ENCODE peak calls at places on chromosomes 1 and 21, in nine cellular contexts. O is endodermal cell, D is uterus, N is fibroblast of lung, L is cardiac muscle cell, I is K562, V is colonic mucosa, P is AG04450, E is spleen. B is an unnamed sample.

GRCh38 chr1:6599141-6599975 is 3.3 kb downstream of the KLHL21 start:
- DNase-seq in O (no peak), E (peak), I (no peak), D (no peak), L (no peak), V (no peak), P (no peak), N (peak), B (no peak)

GRCh38 chr1:14499312-14500040 is 99.0 kb upstream of the KAZN start:
- DNase-seq in I (no peak), O (peak), N (no peak), L (no peak), V (no peak), D (no peak), P (no peak), E (no peak), B (no peak)

GRCh38 chr1:208158640-208159541 is 85.3 kb downstream of the PLXNA2 start:
- DNase-seq in P (no peak), V (peak), E (no peak), L (peak), I (no peak), O (peak), N (no peak), D (no peak), B (no peak)

GRCh38 chr1:9384751-9385245 is 92.1 kb downstream of the SPSB1 start:
- DNase-seq in V (no peak), N (no peak), P (no peak), D (peak), O (no peak), L (no peak), I (no peak), E (no peak), B (peak)

GRCh38 chr1:112237983-112238515 is 158.0 kb upstream of the CTTNBP2NL start:
- DNase-seq in L (no peak), V (peak), N (no peak), D (no peak), E (no peak), O (no peak), P (no peak), I (no peak), B (no peak)

GRCh38 chr1:211948377-211948776 is 87.0 kb downstream of the INTS7 start:
- DNase-seq in I (no peak), L (no peak), N (no peak), P (no peak), D (no peak), V (no peak), E (no peak), O (no peak), B (no peak)

GRCh38 chr21:29265690-29266479 is 32.8 kb upstream of the BACH1 start:
- DNase-seq in P (no peak), D (no peak), N (no peak), I (no peak), E (no peak), O (no peak), L (no peak), V (no peak), B (no peak)

GRCh38 chr1:92186081-92186480 is 31.6 kb upstream of the C1orf146 start:
- DNase-seq in L (peak), P (no peak), N (no peak), I (no peak), D (no peak), O (no peak), V (no peak), E (no peak), B (no peak)

GRCh38 chr21:34367320-34367935 is 3.6 kb downstream of the KCNE2 start:
- DNase-seq in D (peak), I (no peak), V (peak), P (peak), E (no peak), O (peak), N (peak), L (peak), B (no peak)

GRCh38 chr1:206698990-206699586 is 14.4 kb downstream of the MAPKAPK2 start:
- DNase-seq in D (no peak), N (no peak), O (no peak), I (no peak), L (no peak), V (no peak), E (no peak), P (no peak), B (no peak)

GRCh38 chr1:235270625-235271024 is 57.4 kb downstream of the ARID4B start:
- DNase-seq in N (peak), E (no peak), V (no peak), P (no peak), D (no peak), L (peak), O (no peak), I (no peak), B (no peak)

GRCh38 chr1:31811605-31812004 is 4.2 kb downstream of the SPOCD1 start:
- DNase-seq in P (no peak), D (no peak), O (peak), I (peak), N (peak), E (peak), L (peak), V (no peak), B (peak)

GRCh38 chr1:21869620-21870121 is 57.6 kb downstream of the LDLRAD2 start:
- DNase-seq in D (peak), L (peak), E (peak), I (no peak), O (no peak), P (peak), V (peak), N (peak), B (peak)

GRCh38 chr1:205074513-205074912 is 9.7 kb downstream of the TMEM81 start:
- DNase-seq in V (no peak), L (no peak), I (no peak), D (no peak), P (no peak), E (no peak), N (no peak), O (no peak), B (no peak)

GRCh38 chr1:6084781-6085495 is 39.2 kb downstream of the KCNAB2 start:
- DNase-seq in L (no peak), P (no peak), E (no peak), V (no peak), I (no peak), D (no peak), N (no peak), O (no peak), B (no peak)

GRCh38 chr1:236603896-236604217 is 459 bp downstream of the HEATR1 start:
- DNase-seq in I (peak), E (no peak), N (peak), D (no peak), O (no peak), L (peak), V (peak), P (no peak), B (no peak)

DNA sequence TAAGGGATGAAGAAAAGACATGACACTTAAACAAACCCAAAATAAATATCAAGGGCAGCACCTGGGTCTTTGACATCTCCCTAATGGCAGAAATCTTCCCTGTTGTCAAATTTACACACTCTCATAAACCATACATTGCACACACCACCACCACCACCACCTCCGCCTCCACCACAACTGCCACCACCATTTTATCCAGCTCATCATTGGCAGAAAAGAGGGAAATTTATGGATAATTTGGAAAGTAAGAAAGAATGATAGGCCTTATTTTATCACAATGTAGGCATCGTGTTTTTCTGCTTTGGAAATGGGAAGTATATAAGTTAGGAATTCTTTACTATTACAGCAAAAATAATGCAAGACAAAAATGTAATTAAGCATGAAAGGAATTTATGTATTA is 27.3 kb upstream of the RGS13 start:
- DNase-seq in P (no peak), D (no peak), I (no peak), O (no peak), V (no peak), N (no peak), E (no peak), L (no peak), B (no peak)
- H3K4me3 ChIP-seq in P (no peak), D (no peak), I (no peak), O (no peak), V (no peak), N (no peak), E (no peak), L (no peak), B (no peak)

DNA sequence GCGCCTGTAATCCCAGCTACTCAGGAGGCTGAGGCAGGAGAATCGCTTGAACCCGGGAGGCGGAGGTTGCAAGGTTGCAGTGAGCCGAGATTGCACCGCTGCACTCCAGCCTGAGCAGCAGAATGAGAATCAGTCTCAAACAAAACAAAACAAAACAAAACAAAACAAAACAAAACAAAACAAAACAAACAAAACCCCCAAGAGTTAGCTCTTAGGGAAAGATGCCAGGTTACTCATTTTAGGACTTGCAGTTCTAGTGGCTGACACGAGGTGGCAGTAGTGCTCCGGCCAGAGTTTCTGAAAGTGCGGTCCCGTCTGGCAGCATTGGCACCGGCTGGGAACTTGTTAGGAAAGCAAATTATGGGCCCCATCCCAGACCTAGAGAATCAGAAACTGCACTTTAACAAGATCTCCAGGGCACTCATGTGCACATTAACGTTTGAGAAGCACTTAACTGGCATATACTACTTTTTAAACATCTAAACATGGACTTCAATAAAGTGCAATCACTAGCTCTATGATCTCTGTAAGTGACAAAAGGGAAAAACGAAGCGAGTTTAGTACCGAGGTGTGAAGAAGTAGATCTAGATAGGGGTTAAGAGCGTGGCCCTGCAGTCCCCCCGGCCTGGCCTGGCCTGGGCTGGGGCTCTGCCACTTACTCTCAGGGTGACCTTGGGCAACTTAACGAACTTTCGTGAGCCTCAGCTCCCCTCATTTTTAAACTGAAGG is 41.9 kb upstream of the TNFRSF1B start:
- DNase-seq in L (peak), E (peak), D (peak), P (peak), N (peak), O (peak), I (peak), V (peak), B (peak)
- TF ChIP-seq CTCF in L (peak), E (peak), D (peak), P (peak), N (peak), O (peak), I (peak), V (peak), B (peak)

DNA sequence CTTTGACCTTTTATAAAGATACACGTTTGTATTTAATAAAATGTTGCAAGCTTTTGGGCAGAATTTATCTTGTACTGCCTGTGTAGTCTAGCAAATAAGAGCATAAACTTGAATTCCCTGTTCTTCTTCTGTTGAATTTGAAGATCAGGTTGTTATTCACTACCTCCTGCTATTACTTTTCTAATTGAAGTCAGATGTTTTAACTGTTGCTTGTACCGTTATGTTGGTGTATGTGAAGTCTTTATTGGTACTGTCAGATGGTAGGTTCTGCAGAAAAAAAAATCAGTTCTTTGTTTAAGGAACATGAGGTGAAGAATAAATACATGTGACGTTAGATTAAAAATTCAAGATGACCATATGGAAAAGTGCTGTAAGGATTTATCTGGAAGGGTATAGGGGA is 69.1 kb downstream of the DYRK1A start:
- DNase-seq in D (no peak), O (no peak), I (no peak), N (no peak), P (no peak), E (no peak), V (no peak), L (no peak), B (no peak)
- H3K27ac ChIP-seq in D (peak), O (peak), I (no peak), N (no peak), P (no peak), E (peak), V (no peak), L (peak), B (peak)

DNA sequence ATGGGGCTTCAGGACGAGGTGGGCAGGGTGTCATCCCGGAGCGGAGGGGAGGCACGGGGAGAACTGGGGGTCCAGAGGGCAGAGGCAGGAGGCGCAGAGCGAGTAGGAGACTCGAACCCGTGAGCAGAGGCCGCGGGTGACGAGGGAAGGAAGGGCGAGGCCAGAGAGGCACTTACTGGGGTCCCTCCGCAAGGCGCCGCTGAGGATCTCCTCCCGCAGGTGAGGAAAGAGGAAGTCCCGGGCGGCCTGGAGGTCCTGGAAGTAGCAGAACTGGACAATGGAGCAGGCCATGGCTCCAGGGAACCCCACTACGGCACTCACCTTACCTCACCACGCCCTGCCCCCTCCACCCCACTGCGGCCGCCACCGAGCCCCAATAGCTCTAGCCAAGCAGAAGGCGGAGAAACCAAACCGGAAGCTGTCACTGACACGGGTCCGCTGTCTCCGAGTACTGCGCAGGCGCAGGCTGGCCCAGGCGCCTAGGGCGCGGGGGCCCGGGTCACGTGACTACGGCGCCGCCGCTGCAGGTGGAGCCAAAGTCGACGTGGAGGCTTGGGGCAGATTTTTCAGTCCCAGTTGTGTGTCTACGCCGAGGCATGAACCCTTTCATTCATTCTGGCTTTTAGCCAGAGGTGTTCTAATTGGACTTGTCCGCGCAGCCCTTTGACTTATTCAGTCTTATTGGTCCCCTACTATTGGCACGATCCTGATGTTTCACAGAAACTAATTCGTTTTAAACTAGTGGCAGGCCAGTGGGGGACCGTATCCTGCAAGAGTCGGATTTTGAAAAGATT is at the start of gene RAB3GAP2:
- DNase-seq in O (peak), P (peak), E (peak), N (peak), D (peak), L (peak), V (peak), I (peak), B (peak)
- H3K4me3 ChIP-seq in O (peak), P (peak), E (peak), N (peak), D (peak), L (peak), V (peak), I (peak), B (peak)

GRCh38 chr1:42035205-42035829 is 116.6 kb upstream of the HIVEP3 start:
- DNase-seq in L (peak), P (no peak), V (peak), D (peak), O (peak), N (peak), E (no peak), I (peak), B (peak)
- TF ChIP-seq CTCF in L (peak), P (peak), V (no peak), D (peak), O (peak), N (no peak), E (peak), I (peak), B (peak)

GRCh38 chr1:153194331-153195050 is 8.7 kb upstream of the LELP1 start:
- DNase-seq in P (no peak), E (no peak), V (no peak), O (no peak), L (no peak), D (no peak), N (no peak), I (no peak), B (no peak)
- H3K27ac ChIP-seq in P (no peak), E (no peak), V (no peak), O (no peak), L (no peak), D (no peak), N (no peak), I (no peak), B (no peak)

GRCh38 chr1:101250656-101251272 is 13.9 kb downstream of the S1PR1 start:
- DNase-seq in D (no peak), P (no peak), I (no peak), V (no peak), O (no peak), L (peak), N (no peak), E (no peak), B (no peak)
- H3K4me3 ChIP-seq in D (no peak), P (no peak), I (no peak), V (no peak), O (no peak), L (no peak), N (no peak), E (no peak), B (no peak)

DNA sequence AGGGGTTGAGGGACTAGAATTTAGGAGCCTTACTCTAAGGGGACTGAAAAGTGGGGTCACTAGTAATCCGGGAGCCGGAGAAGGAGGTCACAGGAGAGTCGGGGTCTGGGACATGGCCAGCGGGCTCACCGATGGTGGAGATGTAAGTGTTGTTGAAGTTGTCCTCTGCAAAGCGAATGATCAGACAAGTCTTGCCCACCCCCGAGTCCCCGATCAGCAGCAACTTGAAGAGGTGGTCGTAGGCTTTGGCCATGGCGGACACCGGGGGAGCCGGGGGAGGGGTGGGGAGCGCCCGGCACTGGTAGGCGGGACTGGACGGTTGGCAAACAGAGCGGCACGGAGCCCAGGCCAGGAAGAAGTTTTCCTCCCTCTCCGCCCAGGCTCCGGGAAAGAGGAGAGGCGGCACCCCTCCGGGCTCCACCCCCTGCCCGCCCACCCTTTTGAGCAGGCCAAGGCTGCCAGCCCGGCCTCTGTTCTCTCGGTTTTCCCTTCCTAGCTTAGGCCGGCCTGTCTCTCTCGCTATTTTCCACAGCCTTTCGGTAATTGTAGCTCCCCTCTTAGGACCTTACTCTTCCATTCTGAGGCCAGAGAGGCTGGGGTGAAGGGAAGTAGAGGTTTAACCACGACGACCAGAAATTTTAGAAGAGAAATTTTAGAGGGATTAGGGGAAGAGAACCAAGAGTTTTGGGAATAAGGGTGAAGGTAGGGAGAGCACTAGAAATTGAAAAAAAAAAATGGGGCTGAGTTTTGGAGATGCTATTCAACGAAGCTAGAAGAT is at the start of gene RAB13:
- DNase-seq in V (peak), L (peak), E (peak), I (peak), D (peak), O (peak), P (no peak), N (peak), B (peak)
- TF ChIP-seq CTCF in V (no peak), L (no peak), E (no peak), I (no peak), D (no peak), O (no peak), P (no peak), N (no peak), B (no peak)

B was measured in dorsolateral prefrontal cortex.